ENCODE peak calls at places on chromosomes 3 and 15, in five cellular contexts. R, H, I, B and N are unnamed samples.

GRCh38 chr3:43286886-43287301 is 554 bp downstream of the SNRK start:
- DNase-seq in R (peak), H (no peak), I (no peak), B (no peak), N (no peak)

GRCh38 chr15:31302778-31303433 is 23.7 kb upstream of the KLF13 start:
- DNase-seq in R (peak), H (no peak), I (no peak), B (no peak), N (peak)

GRCh38 chr15:89898628-89899302 is 5.0 kb upstream of the AP3S2 start:
- DNase-seq in R (peak), H (peak), I (no peak), B (peak), N (peak)

GRCh38 chr3:47491186-47491585 is 15.4 kb upstream of the SCAP start:
- DNase-seq in R (no peak), H (no peak), I (no peak), B (no peak), N (no peak)

GRCh38 chr3:30553641-30554316 is 52.6 kb upstream of the TGFBR2 start:
- DNase-seq in R (peak), H (no peak), I (no peak), B (no peak), N (no peak)

GRCh38 chr15:83694030-83694429 is 40.1 kb downstream of the ADAMTSL3 start:
- DNase-seq in R (no peak), H (no peak), I (no peak), B (peak), N (no peak)

GRCh38 chr3:4742359-4742758 is 236.9 kb upstream of the BHLHE40 start:
- DNase-seq in R (no peak), H (no peak), I (no peak), B (no peak), N (no peak)

GRCh38 chr15:67066041-67067021 is 929 bp downstream of the SMAD3 start:
- DNase-seq in R (peak), H (no peak), I (no peak), B (no peak), N (peak)

GRCh38 chr15:66252411-66253295 is 897 bp downstream of the MEGF11 start:
- DNase-seq in R (peak), H (no peak), I (peak), B (peak), N (peak)

GRCh38 chr3:24386458-24386857 is 108.2 kb downstream of the THRB start:
- DNase-seq in R (no peak), H (no peak), I (no peak), B (no peak), N (no peak)

GRCh38 chr15:92452143-92452542 is 58.5 kb downstream of the ST8SIA2 start:
- DNase-seq in R (no peak), H (no peak), I (no peak), B (no peak), N (no peak)

GRCh38 chr3:131231710-131232348 is 149.7 kb upstream of the NUDT16 start:
- DNase-seq in R (no peak), H (no peak), I (no peak), B (no peak), N (no peak)

GRCh38 chr15:33234019-33234418 is 39.5 kb upstream of the FMN1 start:
- DNase-seq in R (peak), H (no peak), I (no peak), B (peak), N (no peak)

GRCh38 chr3:98784666-98785600 is 21.8 kb downstream of the ST3GAL6 start:
- DNase-seq in R (no peak), H (no peak), I (no peak), B (peak), N (no peak)

GRCh38 chr3:99485286-99485685 is 153.1 kb upstream of the COL8A1 start:
- DNase-seq in R (no peak), H (no peak), I (no peak), B (no peak), N (no peak)

GRCh38 chr15:48084759-48085420 is 35.9 kb upstream of the SLC24A5 start:
- DNase-seq in R (no peak), H (no peak), I (no peak), B (peak), N (peak)

GRCh38 chr3:120926146-120926545 is 18.1 kb downstream of the STXBP5L start:
- DNase-seq in R (no peak), H (no peak), I (no peak), B (no peak), N (no peak)

GRCh38 chr15:70741107-70741511 is 22.2 kb downstream of the UACA start:
- DNase-seq in R (no peak), H (no peak), I (peak), B (peak), N (no peak)

GRCh38 chr3:39639344-39640236 is 169.8 kb upstream of the MYRIP start:
- DNase-seq in R (peak), H (peak), I (peak), B (peak), N (no peak)

GRCh38 chr3:184750684-184751083 is 38.8 kb upstream of the MAGEF1 start:
- DNase-seq in R (no peak), H (no peak), I (no peak), B (no peak), N (no peak)

GRCh38 chr3:184746131-184747120 is 34.6 kb upstream of the MAGEF1 start:
- DNase-seq in R (no peak), H (peak), I (no peak), B (no peak), N (no peak)

GRCh38 chr3:184751204-184751809 is 39.4 kb upstream of the MAGEF1 start:
- DNase-seq in R (no peak), H (no peak), I (no peak), B (no peak), N (no peak)

GRCh38 chr3:184749168-184749744 is 37.4 kb upstream of the MAGEF1 start:
- DNase-seq in R (no peak), H (no peak), I (no peak), B (no peak), N (no peak)

DNA sequence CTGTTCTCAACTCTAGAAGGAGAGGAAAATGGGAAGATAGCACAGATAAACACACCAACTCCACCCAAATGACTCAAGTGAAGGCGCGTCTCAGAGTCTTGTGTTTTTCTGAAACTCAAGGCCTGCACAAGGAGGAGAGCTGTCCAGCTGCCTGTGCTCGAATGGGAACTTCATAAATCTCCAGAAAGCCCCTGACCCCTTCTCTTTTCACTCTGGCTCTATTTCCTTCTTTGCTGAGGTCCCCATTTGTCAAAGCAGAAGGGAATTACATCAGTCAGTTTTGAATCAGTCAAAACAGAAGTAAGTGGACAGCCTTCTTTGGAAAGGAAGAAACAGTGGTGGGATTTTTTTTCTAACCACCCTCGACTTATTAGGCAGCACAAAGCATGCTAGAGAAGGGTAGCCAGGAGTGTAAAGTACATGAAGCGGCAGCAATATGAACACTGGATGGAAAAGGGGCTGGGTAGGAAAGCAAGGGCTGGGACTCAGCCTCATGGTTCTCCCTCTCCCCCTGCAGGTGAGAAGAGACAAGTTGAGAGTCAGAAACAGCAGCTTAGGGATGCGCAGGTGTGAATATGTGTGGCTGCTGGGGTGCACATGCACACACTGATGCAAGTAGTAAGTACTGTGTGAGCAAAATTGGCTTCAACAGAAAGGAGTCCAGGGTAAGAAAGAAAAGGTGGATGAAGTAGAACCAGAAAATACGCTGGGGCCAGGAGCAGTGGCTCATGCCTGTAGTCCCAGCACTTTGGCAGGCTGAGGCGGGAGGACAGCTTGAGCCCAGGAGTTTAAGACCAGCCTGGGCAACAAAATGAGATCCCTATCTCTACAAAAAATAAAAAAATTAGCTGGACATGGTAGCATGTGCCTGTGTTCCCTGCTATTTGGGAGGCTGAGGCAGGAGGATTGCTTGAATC is 36.6 kb upstream of the MAGEF1 start:
- DNase-seq in R (peak), H (no peak), I (no peak), B (peak), N (peak)
- TF ChIP-seq CTCF in R (no peak), H (peak), I (no peak), B (peak), N (no peak)

GRCh38 chr15:55916666-55917409 is 76.6 kb downstream of the NEDD4 start:
- DNase-seq in R (no peak), H (no peak), I (no peak), B (peak), N (no peak)

GRCh38 chr15:55914446-55914845 is 79.0 kb downstream of the NEDD4 start:
- DNase-seq in R (no peak), H (no peak), I (no peak), B (peak), N (no peak)

GRCh38 chr15:55915876-55916567 is 77.4 kb downstream of the NEDD4 start:
- DNase-seq in R (no peak), H (no peak), I (no peak), B (peak), N (no peak)

GRCh38 chr15:55915221-55915620 is 78.2 kb downstream of the NEDD4 start:
- DNase-seq in R (no peak), H (no peak), I (no peak), B (peak), N (no peak)

GRCh38 chr15:55917881-55918296 is 75.5 kb downstream of the NEDD4 start:
- DNase-seq in R (peak), H (no peak), I (no peak), B (peak), N (no peak)
- TF ChIP-seq CTCF in R (no peak), H (peak), I (peak), B (peak), N (no peak)

GRCh38 chr3:165212580-165212979 is 16.4 kb upstream of the SLITRK3 start:
- DNase-seq in R (no peak), H (no peak), I (no peak), B (no peak), N (no peak)

GRCh38 chr3:165210727-165211126 is 14.5 kb upstream of the SLITRK3 start:
- DNase-seq in R (no peak), H (no peak), I (no peak), B (no peak), N (no peak)

GRCh38 chr3:165211749-165212148 is 15.6 kb upstream of the SLITRK3 start:
- DNase-seq in R (no peak), H (no peak), I (no peak), B (no peak), N (no peak)

GRCh38 chr3:165206454-165207266 is 10.5 kb upstream of the SLITRK3 start:
- DNase-seq in R (peak), H (no peak), I (peak), B (peak), N (peak)

DNA sequence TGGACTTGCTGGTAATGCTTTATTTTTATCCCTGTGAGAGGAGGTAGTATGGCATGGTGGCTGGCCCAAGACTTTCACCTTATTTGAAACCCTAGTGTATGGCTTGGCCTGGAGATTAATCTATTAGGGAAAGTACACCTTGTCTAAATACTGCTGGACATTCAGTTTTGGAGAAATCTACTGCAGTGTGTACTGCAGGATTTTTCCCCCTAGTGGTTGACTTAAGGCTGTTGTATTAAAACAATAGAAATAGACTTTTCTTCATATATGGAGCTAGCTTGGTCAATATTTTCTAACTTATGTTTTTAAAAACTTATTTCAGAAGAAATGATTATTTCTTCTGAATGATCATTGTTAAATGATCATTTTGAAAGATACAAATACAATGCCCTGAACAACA is 13.9 kb upstream of the SLITRK3 start:
- DNase-seq in R (no peak), H (no peak), I (no peak), B (no peak), N (no peak)
- TF ChIP-seq CTCF in R (no peak), H (peak), I (peak), B (peak), N (no peak)

GRCh38 chr3:167740961-167741587 is 5.6 kb downstream of the SERPINI1 start:
- DNase-seq in R (peak), H (no peak), I (no peak), B (peak), N (peak)
- TF ChIP-seq CTCF in R (peak), H (peak), I (peak), B (peak), N (peak)

GRCh38 chr15:84783493-84784251 is 33.5 kb upstream of the ALPK3 start:
- DNase-seq in R (peak), H (no peak), I (no peak), B (no peak), N (no peak)
- TF ChIP-seq CTCF in R (no peak), H (no peak), I (no peak), B (no peak), N (no peak)

GRCh38 chr15:96768435-96768789 is 437.9 kb downstream of the NR2F2 start:
- DNase-seq in R (no peak), H (no peak), I (no peak), B (no peak), N (no peak)

GRCh38 chr15:96771035-96771434 is 440.5 kb downstream of the NR2F2 start:
- DNase-seq in R (no peak), H (no peak), I (no peak), B (no peak), N (no peak)

GRCh38 chr15:96774216-96774615 is 443.7 kb downstream of the NR2F2 start:
- DNase-seq in R (no peak), H (no peak), I (no peak), B (no peak), N (no peak)
- TF ChIP-seq CTCF in R (no peak), H (no peak), I (no peak), B (no peak), N (no peak)

GRCh38 chr3:58121183-58121582 is 89.6 kb downstream of the DNASE1L3 start:
- DNase-seq in R (no peak), H (no peak), I (no peak), B (no peak), N (no peak)
- TF ChIP-seq CTCF in R (no peak), H (no peak), I (no peak), B (no peak), N (no peak)